ENCODE peak calls at places on chromosomes 4 and X, in nine cellular contexts. Z is upper lobe of right lung, U is right lobe of liver, H is kidney, Q is cardiac muscle cell, C is lower lobe of right lung, B is tibial artery, D is heart left ventricle, K is sigmoid colon. J is an unnamed sample.

GRCh38 chr4:43709443-43709842 is 739.2 kb downstream of the KCTD8 start:
- DNase-seq in Z (no peak), U (no peak), H (no peak), Q (no peak), C (no peak), B (no peak), D (no peak), K (no peak), J (no peak)

GRCh38 chr4:132316738-132317137 is 832.4 kb upstream of the PCDH10 start:
- DNase-seq in Z (no peak), U (no peak), H (no peak), Q (no peak), C (no peak), B (no peak), D (no peak), K (no peak), J (no peak)

GRCh38 chrX:106898462-106898861 is 4.7 kb downstream of the RIPPLY1 start:
- DNase-seq in Z (no peak), U (no peak), H (no peak), Q (peak), C (no peak), B (no peak), D (no peak), K (no peak), J (no peak)

GRCh38 chrX:112644713-112645112 is 35.0 kb downstream of the LHFPL1 start:
- DNase-seq in Z (no peak), U (no peak), H (no peak), Q (no peak), C (no peak), B (no peak), D (no peak), K (no peak), J (no peak)

GRCh38 chr4:184913356-184914143 is 87.8 kb upstream of the ACSL1 start:
- DNase-seq in Z (no peak), U (no peak), H (no peak), Q (no peak), C (no peak), B (no peak), D (no peak), K (no peak), J (no peak)

GRCh38 chr4:7295917-7296660 is 103.8 kb downstream of the SORCS2 start:
- DNase-seq in Z (peak), U (peak), H (peak), Q (peak), C (no peak), B (no peak), D (peak), K (no peak), J (no peak)

GRCh38 chr4:85478576-85478975 is 3.6 kb downstream of the ARHGAP24 start:
- DNase-seq in Z (no peak), U (no peak), H (no peak), Q (no peak), C (no peak), B (no peak), D (no peak), K (no peak), J (no peak)

GRCh38 chr4:103207673-103208072 is 9.5 kb upstream of the CENPE start:
- DNase-seq in Z (no peak), U (no peak), H (no peak), Q (peak), C (no peak), B (no peak), D (no peak), K (no peak), J (no peak)

GRCh38 chr4:6362243-6362885 is 92.7 kb downstream of the WFS1 start:
- DNase-seq in Z (no peak), U (no peak), H (peak), Q (no peak), C (no peak), B (no peak), D (no peak), K (no peak), J (no peak)

GRCh38 chr4:124810814-124811213 is 98.3 kb upstream of the ANKRD50 start:
- DNase-seq in Z (no peak), U (no peak), H (no peak), Q (no peak), C (no peak), B (no peak), D (no peak), K (no peak), J (no peak)

GRCh38 chr4:41361831-41362646 is 105.3 kb downstream of the UCHL1 start:
- DNase-seq in Z (no peak), U (no peak), H (no peak), Q (no peak), C (no peak), B (no peak), D (no peak), K (no peak), J (no peak)

GRCh38 chrX:120726294-120726693 is 96.4 kb upstream of the C1GALT1C1 start:
- DNase-seq in Z (no peak), U (no peak), H (no peak), Q (no peak), C (no peak), B (no peak), D (no peak), K (no peak), J (no peak)

GRCh38 chrX:51461053-51462050 is 35.0 kb downstream of the NUDT11 start:
- DNase-seq in Z (no peak), U (no peak), H (no peak), Q (peak), C (no peak), B (no peak), D (no peak), K (no peak), J (peak)

GRCh38 chr4:101697266-101697665 is 93.3 kb upstream of the BANK1 start:
- DNase-seq in Z (no peak), U (no peak), H (no peak), Q (no peak), C (no peak), B (no peak), D (no peak), K (no peak), J (no peak)

GRCh38 chr4:173189117-173189693 is 20.6 kb downstream of the GALNT7 start:
- DNase-seq in Z (no peak), U (no peak), H (no peak), Q (no peak), C (no peak), B (no peak), D (no peak), K (no peak), J (no peak)

GRCh38 chr4:181911420-181911819 is 331.8 kb upstream of the TENM3 start:
- DNase-seq in Z (no peak), U (no peak), H (no peak), Q (no peak), C (no peak), B (no peak), D (no peak), K (no peak), J (no peak)

DNA sequence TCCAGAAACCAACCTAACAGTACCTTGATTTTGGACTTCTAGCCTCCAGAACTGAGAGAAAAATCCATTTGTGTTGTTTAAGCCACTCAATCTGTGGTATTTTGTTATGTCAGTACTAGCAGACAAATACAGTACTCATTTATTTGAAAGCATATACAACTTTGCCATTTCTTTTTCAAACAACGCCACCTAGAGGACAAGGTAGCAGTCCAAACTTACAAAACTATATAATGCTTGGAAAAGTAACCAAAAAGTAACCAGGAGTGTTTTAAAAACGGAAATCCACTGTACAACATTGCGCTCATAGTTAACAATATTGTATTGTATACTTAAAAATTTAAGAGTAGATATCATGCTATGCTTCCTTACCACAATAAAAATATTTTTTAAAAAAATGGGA is 37.0 kb upstream of the FGF13 start:
- DNase-seq in Z (no peak), U (no peak), H (no peak), Q (peak), C (no peak), B (no peak), D (no peak), K (no peak), J (no peak)
- TF ChIP-seq CTCF in Z (peak), U (peak), H (peak), Q (peak), C (peak), B (peak), D (peak), K (no peak), J (no peak)

DNA sequence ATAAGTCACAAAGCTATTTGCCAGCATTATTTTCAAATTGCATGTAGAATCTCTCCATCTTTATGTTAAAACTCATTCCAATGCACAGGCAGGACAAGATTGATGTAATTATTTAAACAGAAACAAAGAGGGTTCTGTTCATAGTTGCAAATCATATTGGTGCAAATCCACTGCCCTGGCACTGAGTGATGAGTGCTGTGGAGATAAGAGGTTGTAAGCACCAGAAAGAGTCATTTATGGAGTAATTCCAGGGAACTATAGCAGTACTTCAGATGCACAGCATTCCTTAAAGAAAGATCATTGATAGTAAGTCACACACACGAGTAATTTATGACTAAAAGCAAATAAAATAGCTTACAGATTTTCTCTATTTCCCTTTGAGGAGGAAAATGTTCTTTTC is 337.7 kb upstream of the CTSO start:
- DNase-seq in Z (no peak), U (no peak), H (no peak), Q (peak), C (no peak), B (no peak), D (no peak), K (no peak), J (no peak)
- H3K27ac ChIP-seq in Z (no peak), U (no peak), H (no peak), Q (no peak), C (no peak), B (no peak), D (no peak), K (no peak), J (no peak)

GRCh38 chrX:102599084-102599949 is at the start of gene ARMCX5:
- DNase-seq in Z (peak), U (peak), H (peak), Q (peak), C (peak), B (peak), D (peak), K (peak), J (peak)
- H3K4me3 ChIP-seq in Z (peak), U (peak), H (peak), Q (peak), C (peak), B (peak), D (peak), K (peak), J (peak)

GRCh38 chrX:24294619-24295018 is 19.2 kb downstream of the SUPT20HL2 start:
- DNase-seq in Z (no peak), U (no peak), H (no peak), Q (peak), C (no peak), B (peak), D (no peak), K (no peak), J (no peak)
- TF ChIP-seq CTCF in Z (no peak), U (no peak), H (no peak), Q (peak), C (no peak), B (no peak), D (peak), K (no peak), J (no peak)

GRCh38 chr4:149045731-149046130 is 603.5 kb upstream of the NR3C2 start:
- DNase-seq in Z (no peak), U (no peak), H (no peak), Q (no peak), C (no peak), B (no peak), D (no peak), K (no peak), J (no peak)
- H3K27ac ChIP-seq in Z (no peak), U (no peak), H (no peak), Q (no peak), C (no peak), B (no peak), D (no peak), K (no peak), J (no peak)

GRCh38 chrX:47797084-47797483 is 39.6 kb upstream of the ZNF81 start:
- DNase-seq in Z (no peak), U (no peak), H (no peak), Q (no peak), C (no peak), B (no peak), D (peak), K (no peak), J (no peak)
- H3K4me3 ChIP-seq in Z (no peak), U (no peak), H (no peak), Q (no peak), C (no peak), B (no peak), D (no peak), K (no peak), J (no peak)

DNA sequence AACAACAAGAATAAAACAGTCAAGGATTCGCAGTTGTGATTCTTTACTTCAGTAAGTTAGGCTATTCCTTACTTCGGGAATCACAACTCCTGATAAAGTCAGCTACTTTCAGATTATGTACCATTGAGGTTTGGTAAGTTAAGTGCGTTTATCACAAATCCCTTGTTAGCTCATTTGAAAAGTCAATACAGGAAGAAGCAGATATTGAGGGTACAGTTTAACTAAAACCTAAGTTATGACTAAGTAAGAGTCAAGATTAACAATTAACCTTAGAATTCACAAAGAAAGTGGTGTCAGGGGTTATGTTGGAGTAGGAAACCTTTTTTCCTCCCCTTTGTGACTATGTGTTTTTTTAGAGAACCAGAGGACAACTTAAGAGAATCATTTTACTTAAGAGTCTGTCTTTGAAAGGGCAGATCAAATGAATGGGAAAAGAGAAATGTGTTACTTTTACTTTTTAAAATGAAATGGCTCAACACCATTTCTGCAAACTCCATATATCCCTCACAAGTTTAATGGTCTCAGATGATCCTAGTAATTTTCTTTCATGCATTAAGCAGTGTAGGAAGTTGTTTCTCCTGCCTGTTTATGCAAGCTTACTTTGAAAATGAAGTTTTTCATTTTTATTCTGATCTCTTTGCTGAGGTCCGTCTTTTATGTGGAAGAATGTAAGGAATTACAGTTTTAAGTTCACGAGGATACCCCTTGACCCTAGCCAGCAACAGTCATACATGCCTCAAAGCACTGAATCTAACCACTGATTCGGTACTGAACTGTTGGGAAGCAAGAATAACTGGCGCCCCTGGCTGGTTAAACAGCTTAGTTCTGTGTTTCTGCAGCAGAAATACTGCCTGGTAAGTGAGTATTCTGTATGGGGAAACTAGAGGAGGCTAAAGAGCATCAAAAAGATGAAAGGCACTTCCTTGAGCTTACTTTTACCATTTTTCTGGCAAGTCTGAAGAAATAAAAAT is 211.7 kb downstream of the SLC4A4 start:
- DNase-seq in Z (no peak), U (no peak), H (no peak), Q (peak), C (no peak), B (no peak), D (no peak), K (no peak), J (no peak)
- TF ChIP-seq CTCF in Z (no peak), U (no peak), H (no peak), Q (peak), C (no peak), B (no peak), D (no peak), K (no peak), J (no peak)